ENCODE peak calls at places on chromosomes 5 and 9, in five cellular contexts. Y is PC-3, G is neural progenitor cell, A is SK-N-SH, D is GM23338. Z is an unnamed sample.

GRCh38 chr9:95053611-95054440 is 263.7 kb downstream of the FANCC start:
- DNase-seq in A (no peak), Y (no peak), G (no peak), D (no peak), Z (no peak)

GRCh38 chr5:332843-333242 is 11.3 kb downstream of the AHRR start:
- DNase-seq in A (no peak), G (no peak), Y (no peak), D (no peak), Z (no peak)

GRCh38 chr5:32928761-32929160 is 217.6 kb downstream of the NPR3 start:
- DNase-seq in D (no peak), Y (no peak), G (no peak), A (no peak), Z (no peak)

GRCh38 chr5:43231977-43232376 is 40.0 kb downstream of the NIM1K start:
- DNase-seq in A (peak; percentile 17), Y (peak; percentile 64), D (peak; percentile 34), G (no peak), Z (peak; percentile 25)

GRCh38 chr5:151082976-151083651 is 2.3 kb upstream of the TNIP1 start:
- DNase-seq in A (no peak), D (no peak), G (no peak), Y (peak; percentile 90), Z (peak; percentile 91)

GRCh38 chr5:82820958-82821880 is 256.0 kb downstream of the TMEM167A start:
- DNase-seq in G (peak; percentile 4), A (no peak), D (no peak), Y (no peak), Z (peak; percentile 85)

GRCh38 chr9:15306068-15306756 is 804 bp downstream of the TTC39B start:
- DNase-seq in G (peak; percentile 51), D (peak; percentile 73), A (peak; percentile 55), Y (peak; percentile 51), Z (no peak)

GRCh38 chr9:35579130-35579529 is 25.9 kb upstream of the TESK1 start:
- DNase-seq in A (no peak), D (no peak), Y (no peak), G (no peak), Z (no peak)

GRCh38 chr9:129353697-129354336 is 175.8 kb upstream of the IER5L start:
- DNase-seq in G (no peak), Y (no peak), A (no peak), D (no peak), Z (no peak)

GRCh38 chr5:154084255-154084654 is 45.5 kb downstream of the MFAP3 start:
- DNase-seq in D (no peak), A (no peak), Y (no peak), G (peak; percentile 30), Z (no peak)
- TF ChIP-seq EZH2phosphoT487 in D (no peak), A (no peak), Y (no peak), G (no peak), Z (no peak)

DNA sequence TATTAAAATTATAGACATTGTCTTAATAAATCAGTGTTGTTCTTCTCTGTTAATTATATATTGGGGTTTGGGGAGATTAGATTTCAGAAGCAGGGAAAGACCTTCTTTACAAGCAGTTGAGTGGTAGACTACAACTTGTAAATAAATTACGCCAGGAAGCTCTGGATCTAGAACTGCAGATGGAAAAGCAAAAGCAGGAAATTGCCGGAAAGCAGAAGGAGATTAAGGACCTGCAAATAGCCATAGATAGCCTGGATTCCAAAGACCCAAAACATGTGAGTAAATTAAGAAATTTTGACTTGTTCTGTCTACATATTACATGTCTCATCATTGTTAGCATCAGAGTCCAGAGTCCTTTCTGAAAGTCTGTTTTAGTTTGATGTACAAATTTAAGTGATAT is 43.5 kb downstream of the CNTRL start:
- DNase-seq in Y (no peak), A (no peak), G (no peak), D (no peak), Z (no peak)
- H3F3A ChIP-seq in Y (no peaks in the 10 kb centered on the region), A (peaks cover 8% of the 10 kb centered on the region), G (no peaks in the 10 kb centered on the region), D (no peaks in the 10 kb centered on the region), Z (peaks cover 14% of the 10 kb centered on the region)

DNA sequence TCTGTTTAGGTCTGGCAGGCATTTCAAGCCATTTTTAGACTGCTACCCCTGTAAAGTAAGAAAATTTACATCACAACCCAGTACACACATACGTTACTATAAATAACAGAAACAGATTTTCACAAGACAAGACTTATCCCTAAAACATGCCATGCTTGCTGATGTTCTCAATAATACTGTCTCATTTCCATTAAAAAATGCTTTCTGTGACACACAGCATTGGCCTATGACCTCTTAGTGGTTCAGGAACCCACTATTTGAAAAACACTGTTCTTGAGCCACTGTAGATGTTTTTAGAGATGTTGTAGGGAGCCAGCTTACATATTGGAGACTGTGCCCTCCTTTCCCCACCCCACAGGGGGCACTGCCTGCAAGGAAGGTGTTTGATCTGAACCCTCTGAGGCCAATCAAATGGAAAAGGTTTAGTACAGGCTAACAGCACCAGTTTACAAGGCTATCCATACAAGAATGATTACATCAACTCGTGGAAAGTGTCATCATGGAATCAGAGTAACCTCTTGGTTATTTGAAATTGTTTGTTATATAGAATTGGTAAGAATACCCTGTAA is 30.8 kb downstream of the ZSWIM6 start:
- DNase-seq in D (peak; percentile 55), A (no peak), G (peak; percentile 34), Y (no peak), Z (no peak)
- TF ChIP-seq CTCF in D (peak; percentile 62), A (peak; percentile 35), G (peak; percentile 45), Y (peak; percentile 32), Z (peak; percentile 18)

GRCh38 chr5:84255318-84255717 is 129.4 kb downstream of the EDIL3 start:
- DNase-seq in G (peak; percentile 20), D (peak; percentile 38), Y (peak; percentile 67), A (peak; percentile 27), Z (peak; percentile 52)
- TF ChIP-seq EZH2phosphoT487 in G (no peak), D (no peak), Y (no peak), A (no peak), Z (no peak)

DNA sequence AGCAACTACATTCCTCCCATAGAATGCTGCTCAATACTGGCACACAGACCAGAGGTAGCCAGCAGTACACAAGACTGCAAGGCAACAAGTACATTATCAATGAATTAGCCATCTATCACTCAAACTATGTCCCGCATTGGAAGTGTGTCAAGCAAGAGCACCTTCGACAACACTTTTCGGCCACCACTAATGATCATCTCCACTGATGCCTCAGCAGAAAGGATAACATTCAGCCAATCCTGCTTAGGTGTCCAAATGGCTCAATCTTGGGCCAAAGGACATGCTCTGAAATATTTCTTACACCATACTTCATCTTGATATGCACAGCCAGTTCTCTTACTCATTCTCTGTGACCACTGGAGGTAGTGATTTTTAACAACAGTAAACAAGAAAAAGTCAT is 25.0 kb downstream of the SKP1 start:
- DNase-seq in D (no peak), A (no peak), G (no peak), Y (no peak), Z (no peak)
- H3F3A ChIP-seq in D (peaks cover 3% of the 10 kb centered on the region), A (peaks cover 14% of the 10 kb centered on the region), G (peaks cover 7% of the 10 kb centered on the region), Y (no peaks in the 10 kb centered on the region), Z (peaks cover 7% of the 10 kb centered on the region)

Z was measured in MM.1S.